ENCODE peak calls at places on chromosomes 12 and 14, in ten cellular contexts. F, T, L, A, P, R, B, Z, X and E are unnamed samples.

GRCh38 chr12:57619434-57620244 is 8.4 kb downstream of the ARHGEF25 start:
- DNase-seq in F (no peak), T (no peak), L (peak), A (no peak), P (no peak), R (no peak), B (no peak), Z (no peak), X (no peak), E (no peak)

GRCh38 chr12:105641742-105642141 is 311.3 kb downstream of the C12orf75 start:
- DNase-seq in F (no peak), T (no peak), L (no peak), A (no peak), P (no peak), R (peak), B (no peak), Z (no peak), X (no peak), E (no peak)

GRCh38 chr12:92270501-92270900 is 124.9 kb upstream of the BTG1 start:
- DNase-seq in F (no peak), T (no peak), L (no peak), A (no peak), P (no peak), R (no peak), B (no peak), Z (no peak), X (no peak), E (no peak)

GRCh38 chr12:54977857-54978256 is 6.7 kb downstream of the TESPA1 start:
- DNase-seq in F (no peak), T (no peak), L (no peak), A (no peak), P (no peak), R (no peak), B (no peak), Z (no peak), X (no peak), E (no peak)

GRCh38 chr12:119229837-119230236 is 51.1 kb downstream of the HSPB8 start:
- DNase-seq in F (no peak), T (no peak), L (no peak), A (peak), P (no peak), R (peak), B (no peak), Z (peak), X (peak), E (peak)

GRCh38 chr14:56903304-56904021 is 93.2 kb upstream of the OTX2 start:
- DNase-seq in F (no peak), T (no peak), L (no peak), A (no peak), P (no peak), R (no peak), B (no peak), Z (no peak), X (no peak), E (no peak)

GRCh38 chr12:25958254-25959068 is at the start of gene RASSF8:
- DNase-seq in F (peak), T (peak), L (peak), A (peak), P (no peak), R (peak), B (peak), Z (peak), X (peak), E (peak)

GRCh38 chr14:71638523-71639196 is 293.6 kb upstream of the RGS6 start:
- DNase-seq in F (no peak), T (no peak), L (no peak), A (no peak), P (no peak), R (no peak), B (no peak), Z (no peak), X (no peak), E (no peak)

GRCh38 chr14:93033983-93034670 is 81.6 kb downstream of the ITPK1 start:
- DNase-seq in F (peak), T (no peak), L (peak), A (no peak), P (no peak), R (no peak), B (no peak), Z (peak), X (no peak), E (no peak)

GRCh38 chr12:133081408-133081806 is 684 bp downstream of the ZNF140 start:
- DNase-seq in F (no peak), T (no peak), L (no peak), A (no peak), P (no peak), R (peak), B (no peak), Z (no peak), X (no peak), E (peak)

GRCh38 chr12:7716391-7716790 is 5.2 kb downstream of the DPPA3 start:
- DNase-seq in F (no peak), T (no peak), L (no peak), A (no peak), P (no peak), R (peak), B (no peak), Z (peak), X (peak), E (peak)

GRCh38 chr14:102697125-102697900 is 79.9 kb upstream of the TRAF3 start:
- DNase-seq in F (no peak), T (no peak), L (no peak), A (no peak), P (no peak), R (no peak), B (no peak), Z (no peak), X (peak), E (no peak)